ENCODE peak calls at places on chromosomes 13 and 19, in six cellular contexts. I is IMR-90, G is K562, A is A549, Z is HepG2, M is SK-N-SH. Y is an unnamed sample.

GRCh38 chr19:37991841-37992248 is 84.8 kb downstream of the SIPA1L3 start:
- DNase-seq in I (no peak), G (no peak), A (no peak), Z (peak), M (no peak), Y (no peak)

GRCh38 chr13:78630509-78630908 is 27.2 kb upstream of the POU4F1 start:
- DNase-seq in I (no peak), G (no peak), A (no peak), Z (no peak), M (no peak), Y (no peak)

GRCh38 chr13:112647256-112647655 is 42.6 kb upstream of the ATP11A start:
- DNase-seq in I (no peak), G (no peak), A (no peak), Z (no peak), M (no peak), Y (no peak)

GRCh38 chr13:72126424-72126823 is 259.4 kb upstream of the DACH1 start:
- DNase-seq in I (no peak), G (no peak), A (no peak), Z (no peak), M (no peak), Y (no peak)

GRCh38 chr19:49691243-49692101 is 556 bp downstream of the CPT1C start:
- DNase-seq in I (peak), G (no peak), A (no peak), Z (no peak), M (peak), Y (no peak)

GRCh38 chr13:21011378-21011777 is 50.0 kb downstream of the LATS2 start:
- DNase-seq in I (no peak), G (no peak), A (no peak), Z (no peak), M (no peak), Y (no peak)

GRCh38 chr13:79692846-79693245 is 211.9 kb downstream of the NDFIP2 start:
- DNase-seq in I (no peak), G (no peak), A (no peak), Z (no peak), M (no peak), Y (no peak)

GRCh38 chr13:99926014-99926731 is 45.4 kb downstream of the ZIC5 start:
- DNase-seq in I (peak), G (no peak), A (peak), Z (no peak), M (peak), Y (no peak)

GRCh38 chr19:3760871-3761361 is 576 bp downstream of the APBA3 start:
- DNase-seq in I (peak), G (no peak), A (no peak), Z (no peak), M (no peak), Y (no peak)

GRCh38 chr19:52987221-52987620 is 24.5 kb upstream of the ZNF816 start:
- DNase-seq in I (no peak), G (no peak), A (no peak), Z (no peak), M (no peak), Y (no peak)

GRCh38 chr13:98452851-98453250 is 124.1 kb downstream of the STK24 start:
- DNase-seq in I (no peak), G (no peak), A (no peak), Z (no peak), M (no peak), Y (no peak)

GRCh38 chr13:44470623-44471562 is 97.3 kb downstream of the SERP2 start:
- DNase-seq in I (peak), G (peak), A (peak), Z (peak), M (no peak), Y (no peak)

GRCh38 chr19:49866933-49867782 is at the start of gene PNKP:
- DNase-seq in I (peak), G (peak), A (peak), Z (peak), M (peak), Y (no peak)

GRCh38 chr13:110593430-110594130 is 21.8 kb upstream of the NAXD start:
- DNase-seq in I (peak), G (peak), A (peak), Z (peak), M (peak), Y (no peak)

GRCh38 chr19:44741258-44741731 is 7.2 kb upstream of the BCL3 start:
- DNase-seq in I (no peak), G (no peak), A (peak), Z (no peak), M (no peak), Y (no peak)

GRCh38 chr13:110000534-110001345 is 214.4 kb upstream of the IRS2 start:
- DNase-seq in I (no peak), G (no peak), A (no peak), Z (no peak), M (no peak), Y (no peak)

GRCh38 chr13:110089815-110090214 is 217.1 kb downstream of the COL4A1 start:
- DNase-seq in I (no peak), G (no peak), A (no peak), Z (no peak), M (no peak), Y (no peak)

GRCh38 chr13:96075953-96076543 is 13.9 kb upstream of the HS6ST3 start:
- DNase-seq in I (peak), G (peak), A (no peak), Z (peak), M (peak), Y (no peak)

GRCh38 chr19:46133777-46134231 is 9.3 kb upstream of the IGFL3 start:
- DNase-seq in I (no peak), G (no peak), A (no peak), Z (no peak), M (no peak), Y (no peak)

GRCh38 chr13:48184260-48184659 is 48.7 kb upstream of the ITM2B start:
- DNase-seq in I (no peak), G (no peak), A (no peak), Z (no peak), M (no peak), Y (no peak)

GRCh38 chr13:112892759-112893569 is 76.0 kb upstream of the MCF2L start:
- DNase-seq in I (no peak), G (no peak), A (no peak), Z (peak), M (no peak), Y (no peak)

GRCh38 chr13:27339299-27339698 is 68.7 kb downstream of the RASL11A start:
- DNase-seq in I (peak), G (peak), A (peak), Z (peak), M (peak), Y (no peak)

GRCh38 chr19:5665781-5666513 is 14.4 kb downstream of the MICOS13 start:
- DNase-seq in I (peak), G (no peak), A (peak), Z (peak), M (no peak), Y (peak)

GRCh38 chr13:100517135-100517534 is 71.5 kb downstream of the GGACT start:
- DNase-seq in I (no peak), G (no peak), A (peak), Z (peak), M (no peak), Y (no peak)

GRCh38 chr13:104315606-104316005 is 1249.4 kb upstream of the SLC10A2 start:
- DNase-seq in I (peak), G (no peak), A (peak), Z (peak), M (no peak), Y (no peak)

GRCh38 chr13:76773695-76774094 is 112.5 kb downstream of the KCTD12 start:
- DNase-seq in I (no peak), G (no peak), A (no peak), Z (no peak), M (no peak), Y (no peak)

GRCh38 chr19:658916-659839 is 3.8 kb downstream of the RNF126 start:
- DNase-seq in I (no peak), G (no peak), A (no peak), Z (no peak), M (no peak), Y (no peak)

GRCh38 chr19:1455336-1456120 is 5.6 kb downstream of the APC2 start:
- DNase-seq in I (peak), G (peak), A (peak), Z (peak), M (peak), Y (no peak)

GRCh38 chr13:40452741-40453665 is 213.4 kb downstream of the FOXO1 start:
- DNase-seq in I (peak), G (no peak), A (peak), Z (peak), M (no peak), Y (no peak)

GRCh38 chr19:45467115-45467455 is 711 bp upstream of the FOSB start:
- DNase-seq in I (no peak), G (peak), A (no peak), Z (no peak), M (no peak), Y (no peak)

GRCh38 chr19:18745012-18745735 is 45.9 kb downstream of the COMP start:
- DNase-seq in I (no peak), G (no peak), A (no peak), Z (no peak), M (peak), Y (no peak)

GRCh38 chr19:805161-805561 is 7.9 kb downstream of the PTBP1 start:
- DNase-seq in I (no peak), G (no peak), A (no peak), Z (no peak), M (peak), Y (no peak)

GRCh38 chr19:5808120-5808816 is 3.4 kb downstream of the NRTN start:
- DNase-seq in I (no peak), G (no peak), A (no peak), Z (no peak), M (no peak), Y (no peak)

GRCh38 chr13:80217614-80218456 is 123.1 kb downstream of the SPRY2 start:
- DNase-seq in I (peak), G (no peak), A (peak), Z (no peak), M (no peak), Y (no peak)

GRCh38 chr13:112143046-112143752 is 76.2 kb downstream of the SOX1 start:
- DNase-seq in I (no peak), G (no peak), A (no peak), Z (no peak), M (no peak), Y (no peak)

GRCh38 chr19:41944336-41944735 is 14.8 kb downstream of the RABAC1 start:
- DNase-seq in I (no peak), G (no peak), A (no peak), Z (no peak), M (no peak), Y (no peak)

GRCh38 chr19:23932878-23933277 is 18.2 kb downstream of the ZNF726 start:
- DNase-seq in I (no peak), G (no peak), A (no peak), Z (no peak), M (no peak), Y (no peak)

GRCh38 chr13:106295971-106296370 is 239.5 kb downstream of the EFNB2 start:
- DNase-seq in I (no peak), G (no peak), A (no peak), Z (no peak), M (no peak), Y (no peak)

DNA sequence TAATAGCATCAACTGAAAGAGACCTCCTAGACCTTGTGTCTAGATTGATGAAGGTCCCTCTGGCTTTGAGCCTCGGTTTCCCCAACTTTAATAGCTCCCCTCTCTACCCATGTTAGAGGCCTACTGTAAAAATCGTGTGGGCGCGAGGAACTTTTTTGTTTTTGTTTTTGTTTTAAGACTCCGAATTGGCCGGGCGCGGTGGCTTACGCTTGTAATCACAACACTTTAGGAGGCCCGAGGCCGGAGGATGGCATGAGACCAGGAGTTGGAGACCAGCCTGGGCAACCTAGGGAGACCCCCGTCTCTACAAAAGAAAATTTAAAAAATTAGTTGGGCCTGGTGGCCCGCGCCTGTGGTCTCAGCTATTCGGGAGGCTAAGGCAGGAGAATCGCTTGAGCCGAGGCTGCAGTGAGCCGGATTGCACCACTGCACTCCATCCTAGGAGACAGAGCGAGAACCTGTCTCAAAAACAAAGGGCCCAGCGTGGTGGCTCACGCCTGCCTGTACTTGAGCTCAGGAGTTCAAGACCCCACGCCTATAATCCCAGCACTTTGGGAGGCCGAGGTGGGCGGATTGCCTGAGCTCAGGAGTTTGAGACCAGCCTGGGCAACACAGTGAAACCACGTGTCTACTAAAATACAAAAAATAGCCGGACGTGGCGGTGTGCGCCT is 858 bp upstream of the PPP6R1 start:
- DNase-seq in I (no peak), G (no peak), A (no peak), Z (no peak), M (no peak), Y (no peak)
- TF ChIP-seq SMC3 in I (no peak), G (no peak), A (no peak), Z (no peak), M (no peak), Y (no peak)

GRCh38 chr13:53045110-53045509 is 16.5 kb downstream of the OLFM4 start:
- DNase-seq in I (no peak), G (no peak), A (no peak), Z (no peak), M (peak), Y (no peak)
- TF ChIP-seq SMC3 in I (no peak), G (no peak), A (no peak), Z (no peak), M (no peak), Y (no peak)

GRCh38 chr19:9940778-9941177 is 4.5 kb upstream of the OLFM2 start:
- DNase-seq in I (peak), G (no peak), A (no peak), Z (peak), M (no peak), Y (no peak)
- TF ChIP-seq SMC3 in I (no peak), G (no peak), A (no peak), Z (no peak), M (no peak), Y (no peak)

GRCh38 chr19:35006342-35006998 is 6.3 kb downstream of the GRAMD1A start:
- DNase-seq in I (peak), G (no peak), A (peak), Z (peak), M (no peak), Y (no peak)
- TF ChIP-seq SMC3 in I (no peak), G (no peak), A (peak), Z (peak), M (no peak), Y (no peak)

GRCh38 chr19:33771308-33772101 is 25.2 kb upstream of the KCTD15 start:
- DNase-seq in I (peak), G (peak), A (peak), Z (peak), M (peak), Y (no peak)
- TF ChIP-seq SMC3 in I (peak), G (peak), A (peak), Z (peak), M (peak), Y (peak)

DNA sequence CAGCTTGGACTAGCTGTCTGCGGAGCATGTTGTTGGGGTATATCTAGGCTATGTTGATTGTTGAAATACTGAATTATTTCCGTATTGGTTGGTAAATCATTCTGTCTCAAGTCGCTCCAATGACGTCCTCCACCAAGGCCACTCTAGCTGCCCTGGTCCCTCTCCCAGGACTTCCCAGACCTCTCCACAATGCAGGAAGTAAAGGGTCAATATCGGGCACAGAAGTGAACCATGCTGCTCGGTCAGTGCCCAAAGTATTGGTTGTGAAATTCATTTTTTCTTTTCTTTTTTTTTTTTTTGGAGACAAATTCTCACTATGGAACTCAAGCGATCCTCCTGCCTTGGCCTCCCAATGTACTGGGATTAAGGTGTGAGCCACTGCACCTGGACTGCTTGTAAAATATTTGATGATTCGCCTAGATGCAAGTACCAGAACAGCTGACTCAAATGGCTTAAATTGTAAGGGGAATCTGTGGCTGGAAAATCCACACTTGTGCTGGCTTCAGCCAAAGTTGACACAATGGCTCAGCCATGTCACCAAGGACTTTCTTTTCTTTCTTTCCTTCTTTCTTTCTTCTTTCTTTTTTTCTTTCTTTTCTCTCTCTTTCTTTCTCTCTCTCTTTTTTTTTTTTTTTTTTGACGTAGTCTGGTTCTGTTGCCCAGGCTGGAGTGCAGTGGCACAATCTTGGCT is 43.7 kb downstream of the NUMBL start:
- DNase-seq in I (peak), G (no peak), A (peak), Z (no peak), M (no peak), Y (no peak)
- TF ChIP-seq SMC3 in I (no peak), G (no peak), A (no peak), Z (no peak), M (no peak), Y (no peak)

GRCh38 chr19:16095071-16095571 is 16.6 kb upstream of the RAB8A start:
- DNase-seq in I (no peak), G (no peak), A (no peak), Z (no peak), M (no peak), Y (no peak)

GRCh38 chr19:16098416-16098768 is 13.3 kb upstream of the RAB8A start:
- DNase-seq in I (no peak), G (no peak), A (no peak), Z (no peak), M (no peak), Y (no peak)

GRCh38 chr19:16094360-16095070 is 17.2 kb upstream of the RAB8A start:
- DNase-seq in I (no peak), G (no peak), A (no peak), Z (no peak), M (no peak), Y (no peak)

GRCh38 chr19:16098821-16099220 is 12.9 kb upstream of the RAB8A start:
- DNase-seq in I (no peak), G (no peak), A (no peak), Z (no peak), M (no peak), Y (no peak)

GRCh38 chr19:16096281-16096855 is 15.3 kb upstream of the RAB8A start:
- DNase-seq in I (no peak), G (no peak), A (peak), Z (no peak), M (no peak), Y (no peak)
- TF ChIP-seq SMC3 in I (no peak), G (no peak), A (no peak), Z (no peak), M (no peak), Y (no peak)

GRCh38 chr13:94115054-94115453 is 364.4 kb downstream of the DCT start:
- DNase-seq in I (no peak), G (no peak), A (no peak), Z (no peak), M (no peak), Y (no peak)
- TF ChIP-seq SMC3 in I (no peak), G (no peak), A (no peak), Z (no peak), M (no peak), Y (no peak)

DNA sequence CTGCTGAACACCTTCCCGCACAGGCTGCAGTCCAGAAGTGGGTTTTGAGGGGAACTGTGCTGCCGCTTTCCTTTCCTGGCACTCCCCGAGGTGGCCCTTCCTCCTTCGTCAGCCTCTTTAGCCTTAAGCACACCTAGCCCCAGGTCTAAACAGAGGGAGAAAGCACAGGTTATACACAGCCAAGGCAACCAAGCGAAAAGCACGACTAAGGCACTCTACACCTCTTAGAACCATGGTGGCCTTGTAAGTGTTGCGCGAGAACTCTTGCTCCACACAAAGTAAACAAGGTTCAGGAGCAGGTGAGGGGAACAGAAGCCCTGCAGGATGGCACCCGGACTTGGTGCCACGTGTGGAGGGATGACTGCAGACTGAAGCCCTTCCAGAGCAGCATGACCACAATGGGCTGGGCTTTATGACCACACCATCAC is 23.6 kb downstream of the ZNF541 start:
- DNase-seq in I (no peak), G (no peak), A (no peak), Z (no peak), M (no peak), Y (no peak)
- TF ChIP-seq SMC3 in I (no peak), G (no peak), A (no peak), Z (no peak), M (no peak), Y (no peak)

GRCh38 chr13:66831317-66831716 is 398.8 kb downstream of the PCDH9 start:
- DNase-seq in I (no peak), G (no peak), A (no peak), Z (no peak), M (no peak), Y (no peak)
- TF ChIP-seq SMC3 in I (no peak), G (no peak), A (no peak), Z (no peak), M (no peak), Y (no peak)

Y was measured in GM12878.